ENCODE peak calls at places on chromosomes 5 and 9, in seven cellular contexts. One of them, this sample, is unnamed. For H3K4me1, the result is how much of the 10 kb centered on the place peaks cover.

GRCh38 chr5:141941307-141941706 is 16.7 kb downstream of the PCDH12 start:
- DNase-seq in breast epithelium: peak
- DNase-seq in A549: no peak
- DNase-seq in ovary: no peak
- DNase-seq in testis: no peak
- DNase-seq in uterus: no peak
- DNase-seq in body of pancreas: no peak
- DNase-seq in this sample: no peak

GRCh38 chr9:17134396-17134842 is 421 bp upstream of the CNTLN start:
- DNase-seq in breast epithelium: no peak
- DNase-seq in A549: no peak
- DNase-seq in ovary: no peak
- DNase-seq in testis: no peak
- DNase-seq in uterus: peak
- DNase-seq in body of pancreas: no peak
- DNase-seq in this sample: no peak

GRCh38 chr5:143440448-143441102 is 37.1 kb upstream of the NR3C1 start:
- DNase-seq in breast epithelium: no peak
- DNase-seq in A549: no peak
- DNase-seq in ovary: no peak
- DNase-seq in testis: no peak
- DNase-seq in uterus: no peak
- DNase-seq in body of pancreas: peak
- DNase-seq in this sample: no peak

GRCh38 chr5:5602554-5602953 is 180.1 kb downstream of the ICE1 start:
- DNase-seq in breast epithelium: no peak
- DNase-seq in A549: no peak
- DNase-seq in ovary: no peak
- DNase-seq in testis: no peak
- DNase-seq in uterus: no peak
- DNase-seq in body of pancreas: no peak
- DNase-seq in this sample: no peak

GRCh38 chr5:187042-187431 is 4.3 kb upstream of the LRRC14B start:
- DNase-seq in breast epithelium: no peak
- DNase-seq in A549: no peak
- DNase-seq in ovary: no peak
- DNase-seq in testis: no peak
- DNase-seq in uterus: no peak
- DNase-seq in body of pancreas: no peak
- DNase-seq in this sample: no peak

GRCh38 chr9:79617395-79617794 is 45.6 kb downstream of the TLE4 start:
- DNase-seq in breast epithelium: peak
- DNase-seq in A549: no peak
- DNase-seq in ovary: peak
- DNase-seq in testis: peak
- DNase-seq in uterus: peak
- DNase-seq in body of pancreas: peak
- DNase-seq in this sample: peak

GRCh38 chr9:4298255-4299005 is 1.4 kb downstream of the GLIS3 start:
- DNase-seq in breast epithelium: peak
- DNase-seq in A549: peak
- DNase-seq in ovary: peak
- DNase-seq in testis: peak
- DNase-seq in uterus: no peak
- DNase-seq in body of pancreas: peak
- DNase-seq in this sample: peak

GRCh38 chr5:669842-670395 is 23.2 kb downstream of the TPPP start:
- DNase-seq in breast epithelium: no peak
- DNase-seq in A549: no peak
- DNase-seq in ovary: no peak
- DNase-seq in testis: no peak
- DNase-seq in uterus: no peak
- DNase-seq in body of pancreas: peak
- DNase-seq in this sample: no peak

GRCh38 chr9:109019420-109019819 is 6.1 kb upstream of the CTNNAL1 start:
- DNase-seq in breast epithelium: no peak
- DNase-seq in A549: no peak
- DNase-seq in ovary: no peak
- DNase-seq in testis: no peak
- DNase-seq in uterus: no peak
- DNase-seq in body of pancreas: no peak
- DNase-seq in this sample: no peak

GRCh38 chr9:137762414-137763061 is 115.0 kb upstream of the CACNA1B start:
- DNase-seq in breast epithelium: no peak
- DNase-seq in A549: no peak
- DNase-seq in ovary: no peak
- DNase-seq in testis: no peak
- DNase-seq in uterus: no peak
- DNase-seq in body of pancreas: no peak
- DNase-seq in this sample: peak

GRCh38 chr5:10513501-10514442 is 50.1 kb upstream of the ANKRD33B start:
- DNase-seq in breast epithelium: no peak
- DNase-seq in A549: peak
- DNase-seq in ovary: no peak
- DNase-seq in testis: no peak
- DNase-seq in uterus: no peak
- DNase-seq in body of pancreas: no peak
- DNase-seq in this sample: peak

GRCh38 chr9:111282940-111283339 is 47.1 kb downstream of the OR2K2 start:
- DNase-seq in breast epithelium: no peak
- DNase-seq in A549: no peak
- DNase-seq in ovary: no peak
- DNase-seq in testis: no peak
- DNase-seq in uterus: no peak
- DNase-seq in body of pancreas: no peak
- DNase-seq in this sample: no peak

GRCh38 chr5:1708592-1709141 is 91.0 kb downstream of the MRPL36 start:
- DNase-seq in breast epithelium: peak
- DNase-seq in A549: no peak
- DNase-seq in ovary: no peak
- DNase-seq in testis: no peak
- DNase-seq in uterus: no peak
- DNase-seq in body of pancreas: no peak
- DNase-seq in this sample: peak

GRCh38 chr9:21523021-21524014 is 41.2 kb upstream of the IFNE start:
- DNase-seq in breast epithelium: no peak
- DNase-seq in A549: no peak
- DNase-seq in ovary: no peak
- DNase-seq in testis: no peak
- DNase-seq in uterus: no peak
- DNase-seq in body of pancreas: no peak
- DNase-seq in this sample: no peak

GRCh38 chr9:133839822-133840329 is 101.7 kb upstream of the SARDH start:
- DNase-seq in breast epithelium: no peak
- DNase-seq in A549: no peak
- DNase-seq in ovary: no peak
- DNase-seq in testis: no peak
- DNase-seq in uterus: no peak
- DNase-seq in body of pancreas: no peak
- DNase-seq in this sample: no peak

GRCh38 chr9:133075925-133076324 is 14.1 kb downstream of the CEL start:
- DNase-seq in breast epithelium: no peak
- DNase-seq in A549: no peak
- DNase-seq in ovary: no peak
- DNase-seq in testis: peak
- DNase-seq in uterus: no peak
- DNase-seq in body of pancreas: no peak
- DNase-seq in this sample: no peak

GRCh38 chr5:167947312-167947711 is 344.1 kb upstream of the WWC1 start:
- DNase-seq in breast epithelium: no peak
- DNase-seq in A549: no peak
- DNase-seq in ovary: no peak
- DNase-seq in testis: peak
- DNase-seq in uterus: no peak
- DNase-seq in body of pancreas: no peak
- DNase-seq in this sample: no peak

GRCh38 chr5:147327905-147328304 is 93.1 kb downstream of the STK32A start:
- DNase-seq in breast epithelium: no peak
- DNase-seq in A549: no peak
- DNase-seq in ovary: no peak
- DNase-seq in testis: no peak
- DNase-seq in uterus: no peak
- DNase-seq in body of pancreas: no peak
- DNase-seq in this sample: no peak

GRCh38 chr5:95281211-95281610 is 3.7 kb downstream of the MCTP1 start:
- DNase-seq in breast epithelium: no peak
- DNase-seq in A549: no peak
- DNase-seq in ovary: no peak
- DNase-seq in testis: no peak
- DNase-seq in uterus: no peak
- DNase-seq in body of pancreas: no peak
- DNase-seq in this sample: no peak

GRCh38 chr5:27598576-27598975 is 560.2 kb upstream of the CDH9 start:
- DNase-seq in breast epithelium: no peak
- DNase-seq in A549: no peak
- DNase-seq in ovary: no peak
- DNase-seq in testis: no peak
- DNase-seq in uterus: no peak
- DNase-seq in body of pancreas: no peak
- DNase-seq in this sample: no peak

GRCh38 chr5:172828911-172829431 is 5.1 kb upstream of the ERGIC1 start:
- DNase-seq in breast epithelium: no peak
- DNase-seq in A549: no peak
- DNase-seq in ovary: no peak
- DNase-seq in testis: no peak
- DNase-seq in uterus: no peak
- DNase-seq in body of pancreas: no peak
- DNase-seq in this sample: peak

GRCh38 chr5:39619161-39619818 is 194.5 kb upstream of the DAB2 start:
- DNase-seq in breast epithelium: no peak
- DNase-seq in A549: no peak
- DNase-seq in ovary: no peak
- DNase-seq in testis: no peak
- DNase-seq in uterus: no peak
- DNase-seq in body of pancreas: no peak
- DNase-seq in this sample: no peak

GRCh38 chr9:35112257-35113020 is 3.2 kb downstream of the ATOSB start:
- DNase-seq in breast epithelium: no peak
- DNase-seq in A549: no peak
- DNase-seq in ovary: no peak
- DNase-seq in testis: peak
- DNase-seq in uterus: no peak
- DNase-seq in body of pancreas: no peak
- DNase-seq in this sample: no peak

GRCh38 chr9:35108946-35109575 is 6.1 kb upstream of the STOML2 start:
- DNase-seq in breast epithelium: no peak
- DNase-seq in A549: no peak
- DNase-seq in ovary: no peak
- DNase-seq in testis: peak
- DNase-seq in uterus: no peak
- DNase-seq in body of pancreas: no peak
- DNase-seq in this sample: no peak

GRCh38 chr9:35110327-35110758 is 5.3 kb downstream of the ATOSB start:
- DNase-seq in breast epithelium: no peak
- DNase-seq in A549: peak
- DNase-seq in ovary: no peak
- DNase-seq in testis: peak
- DNase-seq in uterus: no peak
- DNase-seq in body of pancreas: no peak
- DNase-seq in this sample: peak

GRCh38 chr9:35108461-35108860 is 5.5 kb upstream of the STOML2 start:
- DNase-seq in breast epithelium: no peak
- DNase-seq in A549: no peak
- DNase-seq in ovary: no peak
- DNase-seq in testis: peak
- DNase-seq in uterus: no peak
- DNase-seq in body of pancreas: no peak
- DNase-seq in this sample: no peak

GRCh38 chr9:35111006-35111933 is 4.4 kb downstream of the ATOSB start:
- DNase-seq in breast epithelium: peak
- DNase-seq in A549: peak
- DNase-seq in ovary: peak
- DNase-seq in testis: peak
- DNase-seq in uterus: peak
- DNase-seq in body of pancreas: peak
- DNase-seq in this sample: peak
- TF ChIP-seq POLR2A in breast epithelium: no peak
- TF ChIP-seq POLR2A in A549: peak
- TF ChIP-seq POLR2A in ovary: peak
- TF ChIP-seq POLR2A in testis: no peak
- TF ChIP-seq POLR2A in uterus: peak
- TF ChIP-seq POLR2A in body of pancreas: peak
- TF ChIP-seq POLR2A in this sample: peak

DNA sequence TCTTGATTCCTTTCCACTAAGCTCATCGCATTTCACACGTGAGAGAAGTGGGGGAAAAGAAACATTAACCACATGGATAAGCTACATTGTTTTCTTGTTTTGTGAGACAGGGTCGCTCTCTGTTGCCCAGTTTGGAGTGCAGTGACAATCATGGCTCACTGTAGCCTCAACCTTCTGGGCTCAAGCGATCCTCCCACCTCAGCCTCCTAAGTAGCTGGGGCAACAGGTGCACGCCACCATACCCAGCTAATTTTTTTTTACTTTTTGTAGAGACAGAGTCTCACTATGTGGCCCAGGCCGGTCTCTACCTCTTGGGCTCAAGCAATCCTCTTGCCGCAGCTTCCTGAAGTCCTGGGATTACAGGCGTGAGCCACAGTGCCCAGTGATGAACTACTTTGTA is 2.8 kb downstream of the OTULIN start:
- DNase-seq in breast epithelium: no peak
- DNase-seq in A549: no peak
- DNase-seq in ovary: no peak
- DNase-seq in testis: no peak
- DNase-seq in uterus: no peak
- DNase-seq in body of pancreas: no peak
- DNase-seq in this sample: no peak
- H3K4me1 ChIP-seq in breast epithelium: under half
- H3K4me1 ChIP-seq in A549: half or more
- H3K4me1 ChIP-seq in ovary: under half
- H3K4me1 ChIP-seq in testis: under half
- H3K4me1 ChIP-seq in uterus: under half
- H3K4me1 ChIP-seq in body of pancreas: half or more
- H3K4me1 ChIP-seq in this sample: under half

GRCh38 chr5:79255786-79256557 is 20.0 kb downstream of the JMY start:
- DNase-seq in breast epithelium: no peak
- DNase-seq in A549: peak
- DNase-seq in ovary: no peak
- DNase-seq in testis: peak
- DNase-seq in uterus: no peak
- DNase-seq in body of pancreas: peak
- DNase-seq in this sample: peak
- TF ChIP-seq CTCF in breast epithelium: peak
- TF ChIP-seq CTCF in A549: peak
- TF ChIP-seq CTCF in ovary: no peak
- TF ChIP-seq CTCF in testis: no peak
- TF ChIP-seq CTCF in uterus: no peak
- TF ChIP-seq CTCF in body of pancreas: peak
- TF ChIP-seq CTCF in this sample: no peak

DNA sequence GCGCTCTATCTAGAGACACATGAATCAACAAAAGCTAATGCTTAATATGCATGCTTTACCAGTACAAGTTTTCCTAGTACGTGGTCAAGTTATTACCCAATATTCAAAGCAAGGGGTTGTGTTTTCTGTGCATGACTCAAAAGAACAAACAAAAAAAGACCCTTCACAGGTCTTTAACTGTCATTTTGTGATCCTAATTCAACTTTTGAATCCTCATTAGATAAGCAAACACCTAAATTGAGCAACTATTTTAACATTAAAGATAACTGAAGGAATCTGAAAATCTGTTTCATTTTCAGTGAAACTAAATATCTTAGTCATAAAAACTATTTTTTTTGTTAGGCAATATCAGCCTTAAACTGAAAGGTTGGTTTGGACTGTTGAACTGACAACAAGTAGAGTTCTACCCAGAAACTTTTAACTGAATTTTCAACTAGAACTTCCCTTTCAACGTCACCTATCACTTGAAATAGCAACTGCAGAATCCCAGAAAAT is 12.5 kb downstream of the ST8SIA4 start:
- DNase-seq in breast epithelium: no peak
- DNase-seq in A549: peak
- DNase-seq in ovary: no peak
- DNase-seq in testis: no peak
- DNase-seq in uterus: no peak
- DNase-seq in body of pancreas: no peak
- DNase-seq in this sample: no peak
- TF ChIP-seq POLR2A in breast epithelium: no peak
- TF ChIP-seq POLR2A in A549: no peak
- TF ChIP-seq POLR2A in ovary: no peak
- TF ChIP-seq POLR2A in testis: no peak
- TF ChIP-seq POLR2A in uterus: no peak
- TF ChIP-seq POLR2A in body of pancreas: no peak
- TF ChIP-seq POLR2A in this sample: no peak